ENCODE peak calls at places on chromosome 22, in four cellular contexts. One of them, this sample, is unnamed.

GRCh38 chr22:48889209-48889830 is 938.4 kb downstream of the BRD1 start:
- DNase-seq in prostate gland: no peak
- DNase-seq in suprapubic skin: peak; percentile 74
- DNase-seq in K562: no peak
- DNase-seq in this sample: no peak

GRCh38 chr22:17205432-17205831 is 13.8 kb downstream of the ADA2 start:
- DNase-seq in prostate gland: no peak
- DNase-seq in suprapubic skin: no peak
- DNase-seq in K562: no peak
- DNase-seq in this sample: no peak

GRCh38 chr22:24841261-24841660 is 35.2 kb downstream of the SGSM1 start:
- DNase-seq in prostate gland: peak; percentile 81
- DNase-seq in suprapubic skin: no peak
- DNase-seq in K562: no peak
- DNase-seq in this sample: peak; percentile 60

GRCh38 chr22:24595863-24596262 is 3.0 kb upstream of the LRRC75B start:
- DNase-seq in prostate gland: peak; percentile 51
- DNase-seq in suprapubic skin: no peak
- DNase-seq in K562: no peak
- DNase-seq in this sample: no peak

GRCh38 chr22:25754527-25755202 is 12.7 kb downstream of the MYO18B start:
- DNase-seq in prostate gland: no peak
- DNase-seq in suprapubic skin: no peak
- DNase-seq in K562: no peak
- DNase-seq in this sample: no peak

GRCh38 chr22:49203863-49204598 is 623.6 kb downstream of the BRD1 start:
- DNase-seq in prostate gland: no peak
- DNase-seq in suprapubic skin: peak; percentile 73
- DNase-seq in K562: no peak
- DNase-seq in this sample: peak; percentile 23

GRCh38 chr22:24426859-24427499 is 420 bp upstream of the ADORA2A start:
- DNase-seq in prostate gland: no peak
- DNase-seq in suprapubic skin: no peak
- DNase-seq in K562: no peak
- DNase-seq in this sample: no peak

GRCh38 chr22:38228326-38228872 is 26.6 kb downstream of the MAFF start:
- DNase-seq in prostate gland: no peak
- DNase-seq in suprapubic skin: no peak
- DNase-seq in K562: no peak
- DNase-seq in this sample: no peak

GRCh38 chr22:44088976-44089570 is 65.0 kb downstream of the PARVB start:
- DNase-seq in prostate gland: peak; percentile 54
- DNase-seq in suprapubic skin: no peak
- DNase-seq in K562: no peak
- DNase-seq in this sample: no peak

GRCh38 chr22:45290410-45290936 is 5.7 kb downstream of the UPK3A start:
- DNase-seq in prostate gland: peak; percentile 54
- DNase-seq in suprapubic skin: no peak
- DNase-seq in K562: peak; percentile 40
- DNase-seq in this sample: peak; percentile 38
- TF ChIP-seq POLR2AphosphoS5 in prostate gland: peak; percentile 53
- TF ChIP-seq POLR2AphosphoS5 in suprapubic skin: no peak
- TF ChIP-seq POLR2AphosphoS5 in K562: no peak
- TF ChIP-seq POLR2AphosphoS5 in this sample: no peak

GRCh38 chr22:23219787-23220484 is 39.6 kb downstream of the BCR start:
- DNase-seq in prostate gland: no peak
- DNase-seq in suprapubic skin: no peak
- DNase-seq in K562: peak; percentile 94
- DNase-seq in this sample: peak; percentile 51
- H3K4me3 ChIP-seq in prostate gland: no peak overlapping the region
- H3K4me3 ChIP-seq in suprapubic skin: no peak overlapping the region
- H3K4me3 ChIP-seq in K562: no peak overlapping the region
- H3K4me3 ChIP-seq in this sample: no peak overlapping the region

DNA sequence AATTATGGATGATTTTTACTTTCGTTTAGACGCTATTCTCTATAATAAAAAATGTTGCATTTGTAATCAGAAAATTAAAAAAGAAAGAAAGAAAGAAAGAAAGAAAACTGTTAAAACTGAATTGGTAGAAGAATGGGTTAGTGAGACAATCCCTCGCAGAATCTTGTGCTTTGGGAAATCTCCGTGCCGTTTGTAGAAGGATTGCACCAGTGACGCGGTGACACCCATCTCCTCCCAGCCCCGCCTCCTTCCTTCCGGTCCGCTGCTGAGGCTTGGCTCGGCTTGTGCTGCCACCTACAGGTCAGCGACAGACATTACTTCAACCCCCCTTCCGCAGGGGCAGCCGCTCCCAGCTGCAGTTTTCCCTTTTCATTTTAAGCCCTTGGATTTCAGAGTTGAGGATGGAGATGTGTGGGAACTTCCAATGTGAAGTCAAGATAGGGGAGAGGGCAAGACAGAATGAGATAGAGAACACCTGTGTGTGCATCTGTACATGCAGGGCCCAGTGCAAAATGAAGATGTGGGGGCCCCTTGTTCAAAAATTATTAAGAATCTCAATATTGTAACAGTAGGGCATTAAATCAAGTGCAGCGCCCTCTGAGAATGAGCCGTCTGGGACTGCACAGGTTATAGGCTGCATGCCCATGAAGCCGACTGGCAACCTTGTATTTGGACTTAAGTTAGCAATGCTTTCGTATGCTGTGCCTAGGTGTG is 41.1 kb downstream of the TST start:
- DNase-seq in prostate gland: peak; percentile 89
- DNase-seq in suprapubic skin: peak; percentile 96
- DNase-seq in K562: peak; percentile 88
- DNase-seq in this sample: peak; percentile 92
- TF ChIP-seq POLR2AphosphoS5 in prostate gland: peak; percentile 91
- TF ChIP-seq POLR2AphosphoS5 in suprapubic skin: no peak
- TF ChIP-seq POLR2AphosphoS5 in K562: no peak
- TF ChIP-seq POLR2AphosphoS5 in this sample: peak; percentile 90

DNA sequence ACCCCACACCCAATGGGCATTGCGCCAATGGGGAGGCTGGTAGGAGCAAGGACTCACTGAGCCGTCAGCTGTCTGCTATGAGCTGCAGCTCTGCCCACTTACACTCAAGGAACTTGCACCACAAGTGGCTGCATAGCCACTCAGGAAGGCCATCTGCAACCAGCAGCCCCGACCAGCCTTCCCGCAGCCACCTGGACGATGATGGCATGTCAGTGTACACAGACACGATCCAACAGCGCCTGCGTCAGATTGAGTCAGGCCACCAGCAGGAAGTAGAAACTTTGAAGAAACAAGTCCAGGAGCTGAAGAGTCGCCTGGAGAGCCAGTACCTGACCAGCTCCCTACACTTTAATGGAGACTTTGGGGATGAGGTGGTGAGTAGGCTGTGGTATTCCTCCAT is 59.8 kb upstream of the HORMAD2 start:
- DNase-seq in prostate gland: no peak
- DNase-seq in suprapubic skin: no peak
- DNase-seq in K562: no peak
- DNase-seq in this sample: no peak
- H3K4me3 ChIP-seq in prostate gland: no peak overlapping the region
- H3K4me3 ChIP-seq in suprapubic skin: no peak overlapping the region
- H3K4me3 ChIP-seq in K562: no peak overlapping the region
- H3K4me3 ChIP-seq in this sample: no peak overlapping the region

GRCh38 chr22:27576413-27576812 is 225.1 kb downstream of the MN1 start:
- DNase-seq in prostate gland: no peak
- DNase-seq in suprapubic skin: no peak
- DNase-seq in K562: no peak
- DNase-seq in this sample: no peak

GRCh38 chr22:27575348-27575747 is 226.2 kb downstream of the MN1 start:
- DNase-seq in prostate gland: no peak
- DNase-seq in suprapubic skin: no peak
- DNase-seq in K562: no peak
- DNase-seq in this sample: no peak

GRCh38 chr22:27578937-27579617 is 222.5 kb downstream of the MN1 start:
- DNase-seq in prostate gland: no peak
- DNase-seq in suprapubic skin: no peak
- DNase-seq in K562: no peak
- DNase-seq in this sample: no peak

GRCh38 chr22:27577570-27577969 is 224.0 kb downstream of the MN1 start:
- DNase-seq in prostate gland: no peak
- DNase-seq in suprapubic skin: no peak
- DNase-seq in K562: no peak
- DNase-seq in this sample: no peak

DNA sequence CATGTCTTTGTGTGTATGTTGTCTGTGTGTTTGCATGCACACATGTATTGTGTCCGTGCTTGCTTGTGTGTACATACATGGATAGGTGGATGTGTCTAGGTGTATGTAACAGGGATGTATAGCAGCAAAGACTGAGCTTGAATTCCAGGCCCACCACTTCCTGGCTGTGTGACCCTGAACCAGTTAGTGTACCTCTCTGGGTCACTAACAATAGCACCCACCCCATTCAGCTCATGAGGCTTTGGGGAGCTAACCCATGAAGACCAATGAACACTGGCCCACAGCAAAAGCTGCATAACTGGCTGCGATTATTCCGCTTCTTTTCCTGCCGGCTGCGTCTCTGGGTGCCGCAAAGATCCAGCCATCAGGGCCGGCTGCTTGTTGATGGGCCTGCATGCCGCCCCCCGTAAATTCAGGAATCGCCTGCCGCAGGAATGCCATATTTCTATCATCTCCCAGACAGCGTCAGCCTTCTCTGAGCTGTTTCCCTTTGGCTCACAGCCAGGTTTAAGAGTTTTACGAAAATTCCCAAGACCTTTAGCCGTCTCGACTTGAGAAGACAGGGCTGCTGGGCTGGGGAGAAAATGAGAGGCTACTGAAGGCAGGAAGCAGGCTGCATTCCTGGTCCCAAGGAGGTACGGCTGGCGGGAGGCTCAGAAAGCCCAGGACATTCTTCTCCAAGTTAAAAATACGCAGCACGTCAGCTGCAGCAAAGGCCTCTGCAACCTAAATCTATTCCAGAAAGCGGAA is 224.6 kb downstream of the MN1 start:
- DNase-seq in prostate gland: no peak
- DNase-seq in suprapubic skin: no peak
- DNase-seq in K562: no peak
- DNase-seq in this sample: no peak
- TF ChIP-seq POLR2AphosphoS5 in prostate gland: no peak
- TF ChIP-seq POLR2AphosphoS5 in suprapubic skin: no peak
- TF ChIP-seq POLR2AphosphoS5 in K562: no peak
- TF ChIP-seq POLR2AphosphoS5 in this sample: no peak

DNA sequence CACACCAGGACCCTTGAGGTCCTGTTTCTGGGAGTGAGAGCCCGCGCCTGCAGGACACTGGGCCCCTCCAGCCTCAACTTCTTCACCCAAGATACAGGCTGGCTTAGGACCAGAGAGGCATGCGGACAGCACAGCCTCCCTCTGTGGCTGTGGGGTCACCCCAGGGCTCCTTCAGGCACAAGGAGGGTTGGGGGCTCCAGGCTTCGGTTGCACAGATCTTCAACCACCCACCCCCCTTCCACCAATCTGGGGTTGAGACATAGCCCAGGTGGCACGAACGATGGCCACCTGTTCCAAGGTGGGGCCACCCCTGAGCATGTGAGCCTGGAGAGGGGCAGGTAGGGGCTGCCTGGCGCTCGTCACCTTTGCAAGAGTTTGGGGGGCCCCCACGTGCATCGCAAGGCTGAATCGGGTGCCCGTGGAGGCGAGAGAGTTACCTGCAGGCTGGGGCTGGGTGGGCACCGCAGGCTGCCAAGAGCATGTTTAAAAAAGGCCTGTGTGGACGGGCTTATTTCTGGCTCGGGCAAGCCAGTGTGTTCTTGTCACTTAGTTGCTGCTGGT is 1.2 kb downstream of the ZDHHC8 start:
- DNase-seq in prostate gland: no peak
- DNase-seq in suprapubic skin: no peak
- DNase-seq in K562: no peak
- DNase-seq in this sample: no peak
- H3K4me3 ChIP-seq in prostate gland: peak overlapping the region; percentile 82
- H3K4me3 ChIP-seq in suprapubic skin: peak overlapping the region; percentile 98
- H3K4me3 ChIP-seq in K562: peak overlapping the region; percentile 62
- H3K4me3 ChIP-seq in this sample: peak overlapping the region; percentile 98

GRCh38 chr22:30279389-30279788 is 9.9 kb downstream of the CASTOR1 start:
- DNase-seq in prostate gland: no peak
- DNase-seq in suprapubic skin: no peak
- DNase-seq in K562: no peak
- DNase-seq in this sample: no peak
- TF ChIP-seq POLR2AphosphoS5 in prostate gland: no peak
- TF ChIP-seq POLR2AphosphoS5 in suprapubic skin: no peak
- TF ChIP-seq POLR2AphosphoS5 in K562: no peak
- TF ChIP-seq POLR2AphosphoS5 in this sample: no peak